ENCODE peak calls at places on chromosomes 5 and 9, in six cellular contexts. One of them, this sample, is unnamed.

GRCh38 chr9:77402286-77402685 is 225.0 kb downstream of the VPS13A start:
- DNase-seq in thyroid gland: no peak
- DNase-seq in GM12878: no peak
- DNase-seq in vagina: no peak
- DNase-seq in gastrocnemius medialis: no peak
- DNase-seq in sigmoid colon: no peak
- DNase-seq in this sample: no peak

GRCh38 chr5:130773813-130774212 is 391.2 kb downstream of the HINT1 start:
- DNase-seq in thyroid gland: no peak
- DNase-seq in GM12878: no peak
- DNase-seq in vagina: no peak
- DNase-seq in gastrocnemius medialis: no peak
- DNase-seq in sigmoid colon: no peak
- DNase-seq in this sample: no peak

GRCh38 chr5:7073666-7074065 is 322.3 kb upstream of the ADCY2 start:
- DNase-seq in thyroid gland: no peak
- DNase-seq in GM12878: no peak
- DNase-seq in vagina: peak; percentile 54
- DNase-seq in gastrocnemius medialis: no peak
- DNase-seq in sigmoid colon: no peak
- DNase-seq in this sample: no peak

GRCh38 chr5:167631191-167631590 is 660.3 kb upstream of the WWC1 start:
- DNase-seq in thyroid gland: no peak
- DNase-seq in GM12878: no peak
- DNase-seq in vagina: no peak
- DNase-seq in gastrocnemius medialis: no peak
- DNase-seq in sigmoid colon: no peak
- DNase-seq in this sample: no peak

GRCh38 chr9:118962426-118962825 is 406.8 kb downstream of the BRINP1 start:
- DNase-seq in thyroid gland: peak; percentile 20
- DNase-seq in GM12878: no peak
- DNase-seq in vagina: no peak
- DNase-seq in gastrocnemius medialis: no peak
- DNase-seq in sigmoid colon: no peak
- DNase-seq in this sample: no peak

GRCh38 chr9:137083418-137084004 is 3.3 kb upstream of the MAN1B1 start:
- DNase-seq in thyroid gland: no peak
- DNase-seq in GM12878: peak; percentile 66
- DNase-seq in vagina: no peak
- DNase-seq in gastrocnemius medialis: no peak
- DNase-seq in sigmoid colon: peak; percentile 86
- DNase-seq in this sample: peak; percentile 56

GRCh38 chr5:65866837-65867508 is 59.4 kb upstream of the ERBIN start:
- DNase-seq in thyroid gland: no peak
- DNase-seq in GM12878: no peak
- DNase-seq in vagina: no peak
- DNase-seq in gastrocnemius medialis: no peak
- DNase-seq in sigmoid colon: no peak
- DNase-seq in this sample: no peak

GRCh38 chr9:138070815-138071214 is 193.2 kb downstream of the CACNA1B start:
- DNase-seq in thyroid gland: no peak
- DNase-seq in GM12878: no peak
- DNase-seq in vagina: no peak
- DNase-seq in gastrocnemius medialis: no peak
- DNase-seq in sigmoid colon: no peak
- DNase-seq in this sample: peak; percentile 7

GRCh38 chr5:80977764-80978163 is 17.6 kb downstream of the RASGRF2 start:
- DNase-seq in thyroid gland: no peak
- DNase-seq in GM12878: no peak
- DNase-seq in vagina: no peak
- DNase-seq in gastrocnemius medialis: no peak
- DNase-seq in sigmoid colon: no peak
- DNase-seq in this sample: no peak

GRCh38 chr9:135857843-135858242 is 49.5 kb downstream of the CAMSAP1 start:
- DNase-seq in thyroid gland: no peak
- DNase-seq in GM12878: no peak
- DNase-seq in vagina: no peak
- DNase-seq in gastrocnemius medialis: no peak
- DNase-seq in sigmoid colon: no peak
- DNase-seq in this sample: no peak

GRCh38 chr5:2015116-2015848 is 132.6 kb upstream of the IRX4 start:
- DNase-seq in thyroid gland: no peak
- DNase-seq in GM12878: no peak
- DNase-seq in vagina: peak; percentile 42
- DNase-seq in gastrocnemius medialis: no peak
- DNase-seq in sigmoid colon: no peak
- DNase-seq in this sample: no peak

GRCh38 chr9:112174223-112174964 is 703 bp downstream of the SUSD1 start:
- DNase-seq in thyroid gland: peak; percentile 58
- DNase-seq in GM12878: peak; percentile 30
- DNase-seq in vagina: no peak
- DNase-seq in gastrocnemius medialis: peak; percentile 5
- DNase-seq in sigmoid colon: no peak
- DNase-seq in this sample: peak; percentile 79

GRCh38 chr5:77748160-77748559 is 28.0 kb downstream of the TBCA start:
- DNase-seq in thyroid gland: no peak
- DNase-seq in GM12878: no peak
- DNase-seq in vagina: no peak
- DNase-seq in gastrocnemius medialis: no peak
- DNase-seq in sigmoid colon: no peak
- DNase-seq in this sample: no peak

GRCh38 chr5:77751328-77752023 is 24.7 kb downstream of the TBCA start:
- DNase-seq in thyroid gland: no peak
- DNase-seq in GM12878: no peak
- DNase-seq in vagina: no peak
- DNase-seq in gastrocnemius medialis: no peak
- DNase-seq in sigmoid colon: no peak
- DNase-seq in this sample: no peak
- H3K4me3 ChIP-seq in thyroid gland: no peak overlapping the region
- H3K4me3 ChIP-seq in GM12878: no peak overlapping the region
- H3K4me3 ChIP-seq in vagina: no peak overlapping the region
- H3K4me3 ChIP-seq in gastrocnemius medialis: no peak overlapping the region
- H3K4me3 ChIP-seq in sigmoid colon: no peak overlapping the region
- H3K4me3 ChIP-seq in this sample: no peak overlapping the region

GRCh38 chr5:38556599-38557308 is at the start of gene LIFR:
- DNase-seq in thyroid gland: peak; percentile 89
- DNase-seq in GM12878: no peak
- DNase-seq in vagina: peak; percentile 91
- DNase-seq in gastrocnemius medialis: peak; percentile 59
- DNase-seq in sigmoid colon: peak; percentile 90
- DNase-seq in this sample: peak; percentile 86
- TF ChIP-seq POLR2A in thyroid gland: peak; percentile 40
- TF ChIP-seq POLR2A in GM12878: no peak
- TF ChIP-seq POLR2A in vagina: no peak
- TF ChIP-seq POLR2A in gastrocnemius medialis: peak; percentile 77
- TF ChIP-seq POLR2A in sigmoid colon: peak; percentile 71
- TF ChIP-seq POLR2A in this sample: no peak

DNA sequence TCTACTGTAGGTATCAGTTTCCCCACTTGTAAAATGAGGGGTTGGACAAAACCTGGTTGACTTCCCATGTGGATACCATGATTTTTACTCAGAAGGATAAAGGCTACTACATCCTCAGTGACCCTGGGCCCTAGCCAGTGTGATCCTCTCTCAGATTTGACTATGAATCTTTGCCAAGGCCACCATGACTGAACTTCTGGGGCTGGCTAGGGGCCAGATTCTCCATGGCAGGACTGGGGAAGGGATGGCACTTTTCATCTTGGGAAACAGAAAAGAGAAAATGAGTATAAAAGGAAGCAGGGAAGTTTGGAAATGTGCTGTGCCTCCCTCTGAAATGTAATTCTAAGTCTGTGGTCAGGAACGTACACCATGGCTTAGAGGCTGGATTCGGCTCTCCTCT is 1.4 kb upstream of the FSTL4 start:
- DNase-seq in thyroid gland: no peak
- DNase-seq in GM12878: no peak
- DNase-seq in vagina: no peak
- DNase-seq in gastrocnemius medialis: no peak
- DNase-seq in sigmoid colon: no peak
- DNase-seq in this sample: no peak
- TF ChIP-seq CTCF in thyroid gland: no peak
- TF ChIP-seq CTCF in GM12878: no peak
- TF ChIP-seq CTCF in vagina: no peak
- TF ChIP-seq CTCF in gastrocnemius medialis: no peak
- TF ChIP-seq CTCF in sigmoid colon: no peak
- TF ChIP-seq CTCF in this sample: no peak

GRCh38 chr5:135356522-135357318 is 42.3 kb downstream of the MACROH2A1 start:
- DNase-seq in thyroid gland: peak; percentile 81
- DNase-seq in GM12878: no peak
- DNase-seq in vagina: peak; percentile 83
- DNase-seq in gastrocnemius medialis: peak; percentile 61
- DNase-seq in sigmoid colon: peak; percentile 89
- DNase-seq in this sample: peak; percentile 47
- H3K4me3 ChIP-seq in thyroid gland: no peak overlapping the region
- H3K4me3 ChIP-seq in GM12878: no peak overlapping the region
- H3K4me3 ChIP-seq in vagina: no peak overlapping the region
- H3K4me3 ChIP-seq in gastrocnemius medialis: no peak overlapping the region
- H3K4me3 ChIP-seq in sigmoid colon: no peak overlapping the region
- H3K4me3 ChIP-seq in this sample: no peak overlapping the region

GRCh38 chr5:180083529-180084060 is 12.0 kb upstream of the RNF130 start:
- DNase-seq in thyroid gland: no peak
- DNase-seq in GM12878: no peak
- DNase-seq in vagina: no peak
- DNase-seq in gastrocnemius medialis: no peak
- DNase-seq in sigmoid colon: no peak
- DNase-seq in this sample: no peak

GRCh38 chr5:180086816-180087426 is 15.4 kb upstream of the RNF130 start:
- DNase-seq in thyroid gland: no peak
- DNase-seq in GM12878: no peak
- DNase-seq in vagina: no peak
- DNase-seq in gastrocnemius medialis: no peak
- DNase-seq in sigmoid colon: no peak
- DNase-seq in this sample: no peak

GRCh38 chr5:180084638-180085561 is 13.3 kb upstream of the RNF130 start:
- DNase-seq in thyroid gland: peak; percentile 42
- DNase-seq in GM12878: no peak
- DNase-seq in vagina: no peak
- DNase-seq in gastrocnemius medialis: no peak
- DNase-seq in sigmoid colon: no peak
- DNase-seq in this sample: peak; percentile 83

GRCh38 chr5:180088561-180088960 is 17.0 kb upstream of the RNF130 start:
- DNase-seq in thyroid gland: no peak
- DNase-seq in GM12878: no peak
- DNase-seq in vagina: no peak
- DNase-seq in gastrocnemius medialis: no peak
- DNase-seq in sigmoid colon: no peak
- DNase-seq in this sample: no peak

DNA sequence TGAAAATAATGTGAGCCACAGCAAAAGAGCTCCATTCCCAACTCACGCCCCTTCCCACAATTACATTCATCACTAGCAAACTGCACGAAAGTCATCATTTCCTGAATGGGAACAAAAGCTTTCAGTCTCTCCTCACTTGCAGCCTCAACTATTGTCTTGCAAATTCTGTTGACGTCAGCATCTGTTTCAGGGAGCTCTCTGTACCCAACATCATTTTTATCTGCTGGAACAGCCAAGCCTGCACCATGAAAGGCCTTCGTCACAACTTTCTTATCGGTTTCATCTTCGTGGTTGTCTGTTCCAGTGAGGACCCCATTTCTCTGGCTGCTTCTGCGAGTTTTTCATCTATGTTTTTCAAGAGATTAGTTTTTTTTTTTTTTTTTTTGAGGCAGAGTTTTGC is 14.3 kb upstream of the RNF130 start:
- DNase-seq in thyroid gland: no peak
- DNase-seq in GM12878: no peak
- DNase-seq in vagina: no peak
- DNase-seq in gastrocnemius medialis: no peak
- DNase-seq in sigmoid colon: no peak
- DNase-seq in this sample: no peak
- TF ChIP-seq POLR2A in thyroid gland: no peak
- TF ChIP-seq POLR2A in GM12878: no peak
- TF ChIP-seq POLR2A in vagina: no peak
- TF ChIP-seq POLR2A in gastrocnemius medialis: no peak
- TF ChIP-seq POLR2A in sigmoid colon: no peak
- TF ChIP-seq POLR2A in this sample: no peak

GRCh38 chr9:99489043-99489378 is 266.9 kb downstream of the SEC61B start:
- DNase-seq in thyroid gland: peak; percentile 69
- DNase-seq in GM12878: no peak
- DNase-seq in vagina: no peak
- DNase-seq in gastrocnemius medialis: no peak
- DNase-seq in sigmoid colon: no peak
- DNase-seq in this sample: no peak

GRCh38 chr9:99485461-99485860 is 263.4 kb downstream of the SEC61B start:
- DNase-seq in thyroid gland: peak; percentile 43
- DNase-seq in GM12878: no peak
- DNase-seq in vagina: no peak
- DNase-seq in gastrocnemius medialis: no peak
- DNase-seq in sigmoid colon: no peak
- DNase-seq in this sample: no peak

GRCh38 chr9:99490736-99491135 is 268.7 kb downstream of the SEC61B start:
- DNase-seq in thyroid gland: no peak
- DNase-seq in GM12878: no peak
- DNase-seq in vagina: no peak
- DNase-seq in gastrocnemius medialis: no peak
- DNase-seq in sigmoid colon: no peak
- DNase-seq in this sample: no peak

GRCh38 chr9:99486684-99487083 is 264.6 kb downstream of the SEC61B start:
- DNase-seq in thyroid gland: no peak
- DNase-seq in GM12878: no peak
- DNase-seq in vagina: no peak
- DNase-seq in gastrocnemius medialis: no peak
- DNase-seq in sigmoid colon: no peak
- DNase-seq in this sample: no peak

GRCh38 chr9:99488109-99489042 is 266.3 kb downstream of the SEC61B start:
- DNase-seq in thyroid gland: peak; percentile 34
- DNase-seq in GM12878: no peak
- DNase-seq in vagina: no peak
- DNase-seq in gastrocnemius medialis: no peak
- DNase-seq in sigmoid colon: no peak
- DNase-seq in this sample: no peak
- TF ChIP-seq CTCF in thyroid gland: no peak
- TF ChIP-seq CTCF in GM12878: no peak
- TF ChIP-seq CTCF in vagina: no peak
- TF ChIP-seq CTCF in gastrocnemius medialis: no peak
- TF ChIP-seq CTCF in sigmoid colon: no peak
- TF ChIP-seq CTCF in this sample: no peak